ENCODE peak calls at places on chromosome 9, in six cellular contexts. D is spleen, E is gastrocnemius medialis, R is sigmoid colon, S is AG10803, Q is type B pancreatic cell. Z is an unnamed sample.

GRCh38 chr9:70229026-70229425 is 29.8 kb upstream of the SMC5 start:
- DNase-seq in D (no peak), E (no peak), R (no peak), S (no peak), Q (no peak), Z (no peak)

GRCh38 chr9:124220551-124221451 is 36.9 kb upstream of the NEK6 start:
- DNase-seq in D (peak; percentile 57), E (no peak), R (peak; percentile 65), S (peak; percentile 44), Q (no peak), Z (no peak)

GRCh38 chr9:71748280-71748743 is 20.0 kb downstream of the CEMIP2 start:
- DNase-seq in D (no peak), E (no peak), R (no peak), S (peak; percentile 92), Q (no peak), Z (no peak)

GRCh38 chr9:18928711-18929110 is 104.3 kb downstream of the SAXO1 start:
- DNase-seq in D (no peak), E (no peak), R (no peak), S (no peak), Q (no peak), Z (no peak)

GRCh38 chr9:5784526-5785315 is 48.2 kb downstream of the ERMP1 start:
- DNase-seq in D (no peak), E (no peak), R (no peak), S (peak; percentile 13), Q (no peak), Z (no peak)

GRCh38 chr9:124242331-124243194 is 15.2 kb upstream of the NEK6 start:
- DNase-seq in D (no peak), E (no peak), R (peak; percentile 74), S (peak; percentile 47), Q (no peak), Z (no peak)

GRCh38 chr9:86337469-86338107 is 16.6 kb downstream of the TUT7 start:
- DNase-seq in D (no peak), E (no peak), R (no peak), S (no peak), Q (no peak), Z (no peak)

GRCh38 chr9:115015018-115015635 is 84.7 kb upstream of the TNFSF8 start:
- DNase-seq in D (no peak), E (no peak), R (no peak), S (peak; percentile 69), Q (no peak), Z (peak; percentile 15)

GRCh38 chr9:110069326-110070248 is 138.4 kb downstream of the C9orf152 start:
- DNase-seq in D (no peak), E (no peak), R (peak; percentile 78), S (peak; percentile 93), Q (no peak), Z (no peak)

GRCh38 chr9:129287595-129288305 is 109.7 kb upstream of the IER5L start:
- DNase-seq in D (peak; percentile 67), E (no peak), R (peak; percentile 29), S (no peak), Q (peak; percentile 59), Z (no peak)

GRCh38 chr9:131951905-131952304 is 127.8 kb downstream of the MED27 start:
- DNase-seq in D (no peak), E (peak; percentile 54), R (no peak), S (peak; percentile 64), Q (no peak), Z (no peak)

GRCh38 chr9:2336055-2336454 is 285.5 kb upstream of the VLDLR start:
- DNase-seq in D (no peak), E (no peak), R (no peak), S (peak; percentile 10), Q (no peak), Z (no peak)

GRCh38 chr9:107284636-107285035 is 1.6 kb downstream of the RAD23B start:
- DNase-seq in D (no peak), E (no peak), R (no peak), S (no peak), Q (no peak), Z (no peak)

GRCh38 chr9:15295761-15296405 is 11.1 kb downstream of the TTC39B start:
- DNase-seq in D (no peak), E (no peak), R (no peak), S (peak; percentile 63), Q (no peak), Z (no peak)

GRCh38 chr9:68739631-68740174 is 34.7 kb downstream of the PIP5K1B start:
- DNase-seq in D (no peak), E (no peak), R (no peak), S (no peak), Q (no peak), Z (no peak)

GRCh38 chr9:128887914-128888350 is 6.0 kb downstream of the LRRC8A start:
- DNase-seq in D (no peak), E (no peak), R (no peak), S (no peak), Q (no peak), Z (no peak)

GRCh38 chr9:5482194-5482593 is 28.1 kb upstream of the PDCD1LG2 start:
- DNase-seq in D (no peak), E (no peak), R (no peak), S (no peak), Q (no peak), Z (no peak)

GRCh38 chr9:110767559-110768063 is 99.0 kb downstream of the MUSK start:
- DNase-seq in D (no peak), E (peak; percentile 75), R (peak; percentile 88), S (peak; percentile 69), Q (no peak), Z (no peak)

GRCh38 chr9:113139225-113139829 is 11.5 kb upstream of the SLC31A2 start:
- DNase-seq in D (no peak), E (no peak), R (no peak), S (no peak), Q (no peak), Z (no peak)

GRCh38 chr9:38257626-38258215 is 134.8 kb upstream of the ALDH1B1 start:
- DNase-seq in D (no peak), E (no peak), R (no peak), S (no peak), Q (no peak), Z (no peak)

GRCh38 chr9:38259519-38260218 is 132.8 kb upstream of the ALDH1B1 start:
- DNase-seq in D (no peak), E (no peak), R (no peak), S (no peak), Q (no peak), Z (no peak)

DNA sequence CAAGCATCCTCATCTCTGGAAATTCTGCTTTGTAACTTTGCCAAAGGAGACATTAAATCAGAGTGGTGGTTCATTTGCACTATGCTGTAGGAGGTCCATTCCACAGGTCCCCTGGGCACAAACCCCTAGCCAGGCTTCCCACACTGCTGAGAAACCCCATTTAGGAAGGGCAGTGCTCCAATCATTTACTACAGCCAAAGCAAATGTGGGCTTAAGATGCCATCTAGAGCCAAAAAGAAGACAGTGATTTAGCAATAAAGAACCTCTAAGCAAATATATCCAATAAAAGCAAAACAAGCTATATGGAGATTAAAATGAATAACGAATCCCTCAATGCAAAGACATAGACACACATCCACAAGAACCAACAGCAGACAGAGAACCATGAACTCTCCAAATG is 129.0 kb upstream of the ALDH1B1 start:
- DNase-seq in D (no peak), E (no peak), R (no peak), S (peak; percentile 34), Q (no peak), Z (no peak)
- TF ChIP-seq CTCF in D (no peak), E (no peak), R (no peak), S (peak; percentile 45), Q (peak; percentile 53), Z (peak; percentile 27)

GRCh38 chr9:135993409-135993742 is 32.2 kb upstream of the UBAC1 start:
- DNase-seq in D (no peak), E (no peak), R (no peak), S (no peak), Q (no peak), Z (no peak)

GRCh38 chr9:135995816-135996215 is 34.6 kb upstream of the UBAC1 start:
- DNase-seq in D (no peak), E (no peak), R (no peak), S (no peak), Q (no peak), Z (no peak)

GRCh38 chr9:135992486-135993408 is 31.6 kb upstream of the UBAC1 start:
- DNase-seq in D (peak; percentile 95), E (peak; percentile 71), R (peak; percentile 94), S (peak; percentile 78), Q (no peak), Z (peak; percentile 59)

GRCh38 chr9:135991771-135992170 is 30.6 kb upstream of the UBAC1 start:
- DNase-seq in D (no peak), E (no peak), R (no peak), S (no peak), Q (no peak), Z (no peak)

GRCh38 chr9:135993840-135994776 is 32.9 kb upstream of the UBAC1 start:
- DNase-seq in D (no peak), E (no peak), R (no peak), S (no peak), Q (no peak), Z (no peak)
- TF ChIP-seq CTCF in D (no peak), E (no peak), R (no peak), S (no peak), Q (no peak), Z (no peak)

GRCh38 chr9:120842685-120843485 is at the start of gene PSMD5:
- DNase-seq in D (peak; percentile 99), E (peak; percentile 99), R (peak; percentile 100), S (peak; percentile 100), Q (peak; percentile 94), Z (peak; percentile 89)
- TF ChIP-seq CTCF in D (peak; percentile 24), E (no peak), R (no peak), S (no peak), Q (no peak), Z (peak; percentile 2)

GRCh38 chr9:73167614-73168013 is 15.9 kb downstream of the ANXA1 start:
- DNase-seq in D (no peak), E (no peak), R (no peak), S (no peak), Q (no peak), Z (no peak)

GRCh38 chr9:73165911-73166310 is 14.2 kb downstream of the ANXA1 start:
- DNase-seq in D (no peak), E (no peak), R (no peak), S (no peak), Q (no peak), Z (no peak)

GRCh38 chr9:73166453-73166852 is 14.8 kb downstream of the ANXA1 start:
- DNase-seq in D (no peak), E (no peak), R (no peak), S (no peak), Q (no peak), Z (no peak)

GRCh38 chr9:73158723-73159122 is 7.1 kb downstream of the ANXA1 start:
- DNase-seq in D (no peak), E (no peak), R (no peak), S (no peak), Q (no peak), Z (no peak)

DNA sequence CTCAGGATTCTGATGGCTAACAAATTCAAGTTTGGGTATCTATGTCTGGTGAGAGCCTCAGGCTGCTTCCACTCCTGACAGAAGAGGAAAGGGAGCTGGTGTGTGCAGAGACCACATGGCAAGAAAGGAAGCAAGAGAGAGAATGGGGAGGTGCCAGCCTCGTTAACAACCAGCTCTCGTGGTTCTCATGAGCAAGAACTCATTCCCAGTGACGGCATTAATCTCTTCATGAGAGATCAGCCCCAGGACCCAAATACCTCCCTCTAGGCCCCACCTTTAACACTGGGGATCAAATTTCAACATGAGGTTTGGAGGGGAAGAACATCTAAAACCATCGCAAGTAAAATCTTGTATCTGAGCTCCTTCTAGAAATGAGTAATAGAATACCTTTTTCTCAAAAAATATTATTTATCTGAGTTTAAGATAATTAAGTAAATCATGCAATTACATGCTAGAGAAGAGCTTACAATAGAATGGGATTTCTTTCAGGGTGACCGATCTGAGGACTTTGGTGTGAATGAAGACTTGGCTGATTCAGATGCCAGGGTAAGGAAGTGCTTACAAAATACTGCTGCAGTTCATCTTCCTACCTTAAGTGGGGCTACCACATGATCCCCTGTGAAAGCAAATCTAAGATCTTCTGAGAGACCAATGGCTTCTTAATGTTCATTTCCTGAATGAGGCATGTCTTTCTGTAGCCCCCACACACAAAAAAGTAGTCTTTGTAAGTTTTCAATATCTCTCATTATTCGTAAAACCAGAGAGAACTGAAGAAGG is 11.5 kb downstream of the ANXA1 start:
- DNase-seq in D (no peak), E (no peak), R (no peak), S (no peak), Q (no peak), Z (no peak)
- TF ChIP-seq CTCF in D (no peak), E (no peak), R (no peak), S (no peak), Q (peak; percentile 30), Z (peak; percentile 25)